ENCODE peak calls at places on chromosomes 4 and X, in six cellular contexts. T is HAP-1; D is upper lobe of right lung; Z is cardiac muscle cell; U is CD8-positive, alpha-beta T cell; K is left ventricle myocardium inferior. E is an unnamed sample. For H3K4me1 and H3K9me3, the result is how much of the 10 kb centered on the place peaks cover.

GRCh38 chrX:13579696-13580095 is 10.3 kb downstream of the EGFL6 start:
- DNase-seq in T (no peak), D (no peak), Z (no peak), U (no peak), K (no peak), E (no peak)

GRCh38 chrX:16445166-16445752 is 204.7 kb upstream of the S100G start:
- DNase-seq in T (peak), D (no peak), Z (peak), U (peak), K (no peak), E (no peak)

GRCh38 chr4:8830611-8831200 is 40.9 kb downstream of the HMX1 start:
- DNase-seq in T (no peak), D (peak), Z (no peak), U (peak), K (no peak), E (no peak)

GRCh38 chrX:119492463-119492862 is 24.2 kb downstream of the SLC25A5 start:
- DNase-seq in T (no peak), D (no peak), Z (no peak), U (no peak), K (no peak), E (no peak)

GRCh38 chrX:73830489-73831414 is 267.8 kb downstream of the CHIC1 start:
- DNase-seq in T (no peak), D (no peak), Z (no peak), U (no peak), K (no peak), E (no peak)

GRCh38 chrX:144683247-144683646 is 564.1 kb upstream of the SPANXN1 start:
- DNase-seq in T (no peak), D (no peak), Z (no peak), U (no peak), K (no peak), E (no peak)

GRCh38 chrX:46574941-46575381 is 1.4 kb downstream of the CHST7 start:
- DNase-seq in T (peak), D (peak), Z (peak), U (peak), K (peak), E (no peak)

GRCh38 chrX:16783452-16783851 is 2.8 kb upstream of the TXLNG start:
- DNase-seq in T (no peak), D (no peak), Z (no peak), U (no peak), K (no peak), E (no peak)

GRCh38 chr4:84239278-84239845 is 259.7 kb downstream of the NKX6-1 start:
- DNase-seq in T (no peak), D (no peak), Z (no peak), U (no peak), K (no peak), E (no peak)

GRCh38 chr4:1171306-1172227 is 816 bp downstream of the SPON2 start:
- DNase-seq in T (no peak), D (peak), Z (peak), U (peak), K (no peak), E (no peak)

GRCh38 chrX:14064632-14065432 is 35.1 kb upstream of the GEMIN8 start:
- DNase-seq in T (no peak), D (no peak), Z (no peak), U (no peak), K (no peak), E (no peak)

GRCh38 chrX:30275498-30275897 is 28.6 kb downstream of the MAGEB1 start:
- DNase-seq in T (no peak), D (no peak), Z (peak), U (no peak), K (no peak), E (peak)

GRCh38 chr4:7150083-7150635 is 42.2 kb upstream of the SORCS2 start:
- DNase-seq in T (no peak), D (no peak), Z (no peak), U (no peak), K (no peak), E (no peak)

GRCh38 chrX:10156199-10157031 is at the start of gene CLCN4:
- DNase-seq in T (peak), D (peak), Z (peak), U (no peak), K (peak), E (no peak)

GRCh38 chr4:85769009-85769408 is 294.1 kb downstream of the ARHGAP24 start:
- DNase-seq in T (no peak), D (no peak), Z (no peak), U (no peak), K (no peak), E (no peak)

GRCh38 chr4:93436000-93436626 is 392.4 kb upstream of the ATOH1 start:
- DNase-seq in T (no peak), D (no peak), Z (no peak), U (no peak), K (no peak), E (no peak)

GRCh38 chrX:130260316-130260715 is 8.4 kb downstream of the ZNF280C start:
- DNase-seq in T (no peak), D (no peak), Z (no peak), U (no peak), K (no peak), E (no peak)

GRCh38 chr4:37936889-37937498 is 23.2 kb upstream of the PTTG2 start:
- DNase-seq in T (no peak), D (no peak), Z (no peak), U (no peak), K (peak), E (no peak)

GRCh38 chr4:162791321-162791720 is 375.4 kb downstream of the NAF1 start:
- DNase-seq in T (no peak), D (no peak), Z (no peak), U (no peak), K (no peak), E (no peak)

GRCh38 chrX:109533631-109534030 is 3.0 kb upstream of the NXT2 start:
- DNase-seq in T (no peak), D (no peak), Z (no peak), U (no peak), K (no peak), E (no peak)

GRCh38 chr4:43763029-43763610 is 685.5 kb downstream of the KCTD8 start:
- DNase-seq in T (no peak), D (no peak), Z (no peak), U (no peak), K (no peak), E (no peak)

GRCh38 chrX:56000169-56000568 is 232.0 kb upstream of the KLF8 start:
- DNase-seq in T (no peak), D (no peak), Z (no peak), U (no peak), K (no peak), E (no peak)

GRCh38 chr4:133524369-133524768 is 375.3 kb downstream of the PCDH10 start:
- DNase-seq in T (no peak), D (no peak), Z (no peak), U (no peak), K (no peak), E (no peak)

DNA sequence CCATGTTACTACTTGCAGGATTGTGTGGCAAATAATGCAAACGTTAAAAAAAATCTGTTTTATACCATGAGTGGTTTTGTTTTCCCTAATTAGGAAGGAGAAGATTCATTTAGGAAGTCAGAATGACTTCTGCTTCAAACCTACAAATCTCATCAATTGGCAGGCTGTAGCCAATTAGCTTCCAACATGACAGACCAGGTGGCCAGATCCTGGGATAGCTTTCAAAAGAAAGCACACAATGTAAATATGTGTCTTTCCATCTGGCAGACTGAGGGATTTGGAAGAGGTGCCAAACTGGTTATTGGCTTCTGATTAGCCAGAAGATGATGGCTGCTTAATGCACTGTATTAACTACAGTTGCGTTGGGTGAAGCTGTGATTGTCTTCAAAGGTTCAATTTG is 432.8 kb downstream of the ANKRD50 start:
- DNase-seq in T (no peak), D (no peak), Z (no peak), U (no peak), K (no peak), E (no peak)
- H3K4me1 ChIP-seq in T (under half), D (under half), Z (under half), U (under half), K (under half), E (under half)

GRCh38 chr4:108546728-108547127 is 73.6 kb upstream of the RPL34 start:
- DNase-seq in T (no peak), D (no peak), Z (no peak), U (no peak), K (no peak), E (no peak)
- H3K9me3 ChIP-seq in T (under half), D (under half), Z (under half), U (under half), K (under half), E (under half)

GRCh38 chr4:86916392-86916791 is 18.4 kb upstream of the AFF1 start:
- DNase-seq in T (no peak), D (no peak), Z (no peak), U (no peak), K (no peak), E (no peak)

GRCh38 chr4:86921608-86922252 is 13.1 kb upstream of the AFF1 start:
- DNase-seq in T (no peak), D (no peak), Z (no peak), U (no peak), K (no peak), E (no peak)

GRCh38 chr4:86917212-86918039 is 17.4 kb upstream of the AFF1 start:
- DNase-seq in T (no peak), D (no peak), Z (no peak), U (no peak), K (no peak), E (no peak)

GRCh38 chr4:86918539-86919072 is 16.2 kb upstream of the AFF1 start:
- DNase-seq in T (no peak), D (no peak), Z (no peak), U (no peak), K (no peak), E (no peak)

GRCh38 chr4:86919824-86920223 is 15.0 kb upstream of the AFF1 start:
- DNase-seq in T (no peak), D (no peak), Z (no peak), U (no peak), K (no peak), E (no peak)
- H3K4me1 ChIP-seq in T (under half), D (under half), Z (under half), U (under half), K (under half), E (under half)

GRCh38 chr4:172899861-172900260 is 268.8 kb upstream of the GALNT7 start:
- DNase-seq in T (no peak), D (no peak), Z (no peak), U (no peak), K (no peak), E (no peak)

GRCh38 chr4:172898715-172899114 is 269.9 kb upstream of the GALNT7 start:
- DNase-seq in T (no peak), D (no peak), Z (no peak), U (no peak), K (no peak), E (no peak)

GRCh38 chr4:172897046-172897445 is 271.6 kb upstream of the GALNT7 start:
- DNase-seq in T (no peak), D (no peak), Z (no peak), U (no peak), K (no peak), E (no peak)

GRCh38 chr4:172895699-172896098 is 272.9 kb upstream of the GALNT7 start:
- DNase-seq in T (no peak), D (no peak), Z (no peak), U (no peak), K (no peak), E (no peak)

DNA sequence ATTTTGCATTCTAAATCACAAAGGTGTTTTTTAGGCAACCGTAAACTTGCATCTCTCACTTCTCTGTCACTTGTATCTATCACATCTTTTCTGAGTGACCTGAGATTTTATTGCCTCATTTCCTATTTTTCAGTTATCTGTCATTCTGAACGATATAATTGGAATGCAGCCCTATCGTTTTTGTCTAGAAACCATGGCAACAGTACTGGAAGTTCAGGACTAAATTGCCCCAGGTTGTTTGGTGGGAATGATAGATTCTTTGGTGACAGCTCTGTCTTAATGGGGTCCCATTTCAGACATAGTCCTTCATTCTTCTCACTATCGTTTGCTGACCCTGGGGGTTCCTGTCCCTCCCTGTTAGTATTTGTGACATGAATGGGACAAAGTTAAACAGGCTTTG is 267.7 kb upstream of the GALNT7 start:
- DNase-seq in T (no peak), D (no peak), Z (no peak), U (no peak), K (no peak), E (no peak)
- H3K9me3 ChIP-seq in T (under half), D (under half), Z (under half), U (under half), K (under half), E (under half)